ENCODE peak calls at places on chromosomes 11 and 22, in nine cellular contexts. F is kidney, I is iPS DF 6.9, P is suprapubic skin, H is HCT116, J is HAP-1, M is sigmoid colon, Y is uterus, Q is cardiac muscle cell. L is an unnamed sample. For H3K36me3, the result is how much of the 10 kb centered on the place peaks cover.

GRCh38 chr11:110525883-110526282 is 96.1 kb downstream of the FDX1 start:
- DNase-seq in F (no peak), I (no peak), P (no peak), H (no peak), J (no peak), M (no peak), Y (peak), Q (no peak), L (no peak)

GRCh38 chr11:72758304-72758689 is 6.1 kb upstream of the ARAP1 start:
- DNase-seq in F (peak), I (no peak), P (no peak), H (no peak), J (no peak), M (no peak), Y (no peak), Q (no peak), L (no peak)

GRCh38 chr11:126502159-126502558 is 146.7 kb downstream of the ST3GAL4 start:
- DNase-seq in F (no peak), I (no peak), P (no peak), H (no peak), J (no peak), M (peak), Y (no peak), Q (no peak), L (no peak)

GRCh38 chr11:33067294-33067693 is 27.9 kb downstream of the TCP11L1 start:
- DNase-seq in F (no peak), I (no peak), P (no peak), H (no peak), J (no peak), M (no peak), Y (no peak), Q (no peak), L (no peak)

GRCh38 chr11:41377709-41378394 is 81.6 kb downstream of the LRRC4C start:
- DNase-seq in F (no peak), I (no peak), P (no peak), H (no peak), J (no peak), M (no peak), Y (no peak), Q (no peak), L (no peak)

GRCh38 chr11:65435981-65436411 is 13.4 kb downstream of the NEAT1 start:
- DNase-seq in F (peak), I (no peak), P (peak), H (no peak), J (peak), M (peak), Y (peak), Q (no peak), L (no peak)

GRCh38 chr11:64996710-64997380 is at the start of gene BATF2:
- DNase-seq in F (peak), I (peak), P (no peak), H (peak), J (peak), M (peak), Y (peak), Q (peak), L (peak)

GRCh38 chr11:119103793-119104192 is 2.1 kb upstream of the DPAGT1 start:
- DNase-seq in F (no peak), I (no peak), P (no peak), H (no peak), J (no peak), M (no peak), Y (no peak), Q (no peak), L (no peak)

GRCh38 chr11:2123628-2123960 is 15.6 kb downstream of the IGF2 start:
- DNase-seq in F (no peak), I (no peak), P (no peak), H (no peak), J (no peak), M (no peak), Y (no peak), Q (no peak), L (no peak)

GRCh38 chr11:58927393-58928081 is 11.8 kb upstream of the GLYATL1 start:
- DNase-seq in F (no peak), I (peak), P (no peak), H (no peak), J (peak), M (no peak), Y (no peak), Q (peak), L (peak)

GRCh38 chr11:69889400-69890372 is 70.5 kb upstream of the FGF3 start:
- DNase-seq in F (peak), I (no peak), P (no peak), H (no peak), J (peak), M (no peak), Y (no peak), Q (no peak), L (peak)

GRCh38 chr11:1476946-1477736 is 9.4 kb downstream of the MOB2 start:
- DNase-seq in F (no peak), I (no peak), P (no peak), H (no peak), J (no peak), M (peak), Y (peak), Q (no peak), L (no peak)

GRCh38 chr11:88439356-88439755 is 101.8 kb upstream of the CTSC start:
- DNase-seq in F (no peak), I (no peak), P (no peak), H (no peak), J (no peak), M (no peak), Y (no peak), Q (no peak), L (no peak)

GRCh38 chr11:69694781-69695180 is 9.0 kb downstream of the FGF19 start:
- DNase-seq in F (no peak), I (no peak), P (no peak), H (no peak), J (no peak), M (peak), Y (no peak), Q (peak), L (no peak)

GRCh38 chr11:66069715-66070603 is at the start of gene PACS1:
- DNase-seq in F (peak), I (no peak), P (peak), H (no peak), J (peak), M (peak), Y (peak), Q (peak), L (peak)

GRCh38 chr22:47918936-47919505 is 1156.6 kb downstream of the TBC1D22A start:
- DNase-seq in F (no peak), I (no peak), P (no peak), H (no peak), J (no peak), M (no peak), Y (no peak), Q (no peak), L (no peak)

GRCh38 chr22:23397008-23397617 is 183.0 kb downstream of the IGLL1 start:
- DNase-seq in F (no peak), I (no peak), P (no peak), H (no peak), J (no peak), M (peak), Y (no peak), Q (no peak), L (peak)

GRCh38 chr11:125358254-125358840 is 137.7 kb downstream of the FEZ1 start:
- DNase-seq in F (no peak), I (no peak), P (no peak), H (no peak), J (no peak), M (no peak), Y (no peak), Q (no peak), L (no peak)

GRCh38 chr11:62176766-62177165 is 13.2 kb upstream of the SCGB1D1 start:
- DNase-seq in F (no peak), I (no peak), P (no peak), H (no peak), J (no peak), M (no peak), Y (no peak), Q (no peak), L (no peak)

GRCh38 chr11:106222626-106223025 is 145.2 kb downstream of the AASDHPPT start:
- DNase-seq in F (no peak), I (no peak), P (no peak), H (no peak), J (no peak), M (no peak), Y (no peak), Q (no peak), L (no peak)

GRCh38 chr11:72352859-72353551 is 81.3 kb downstream of the CLPB start:
- DNase-seq in F (no peak), I (no peak), P (no peak), H (no peak), J (no peak), M (no peak), Y (peak), Q (peak), L (peak)

GRCh38 chr22:38758276-38758945 is 2.6 kb upstream of the SUN2 start:
- DNase-seq in F (peak), I (no peak), P (no peak), H (no peak), J (no peak), M (no peak), Y (no peak), Q (no peak), L (no peak)

GRCh38 chr22:36411589-36412258 is 24.0 kb upstream of the MYH9 start:
- DNase-seq in F (no peak), I (no peak), P (no peak), H (no peak), J (no peak), M (no peak), Y (no peak), Q (no peak), L (no peak)

GRCh38 chr11:47352556-47352955 is at the start of gene MYBPC3:
- DNase-seq in F (no peak), I (no peak), P (no peak), H (no peak), J (no peak), M (no peak), Y (no peak), Q (peak), L (no peak)

GRCh38 chr22:41857160-41857859 is 24.4 kb downstream of the SREBF2 start:
- DNase-seq in F (no peak), I (peak), P (no peak), H (peak), J (peak), M (no peak), Y (peak), Q (peak), L (peak)

GRCh38 chr22:38403806-38404205 is 51.2 kb downstream of the KCNJ4 start:
- DNase-seq in F (peak), I (no peak), P (no peak), H (no peak), J (no peak), M (no peak), Y (no peak), Q (no peak), L (peak)

GRCh38 chr22:23121026-23121823 is 20.6 kb downstream of the RSPH14 start:
- DNase-seq in F (no peak), I (no peak), P (no peak), H (no peak), J (no peak), M (no peak), Y (no peak), Q (no peak), L (no peak)

GRCh38 chr11:35274909-35275807 is 136.2 kb downstream of the CD44 start:
- DNase-seq in F (no peak), I (no peak), P (peak), H (no peak), J (no peak), M (peak), Y (no peak), Q (no peak), L (peak)

GRCh38 chr22:39392341-39392948 is 7.1 kb upstream of the TAB1 start:
- DNase-seq in F (peak), I (no peak), P (no peak), H (no peak), J (no peak), M (no peak), Y (no peak), Q (no peak), L (no peak)

GRCh38 chr22:19105867-19106802 is 16.1 kb downstream of the DGCR2 start:
- DNase-seq in F (no peak), I (no peak), P (no peak), H (no peak), J (no peak), M (peak), Y (no peak), Q (no peak), L (peak)

GRCh38 chr11:26285593-26285992 is 46.3 kb upstream of the ANO3 start:
- DNase-seq in F (no peak), I (no peak), P (no peak), H (no peak), J (no peak), M (no peak), Y (no peak), Q (no peak), L (no peak)

GRCh38 chr11:7904910-7905309 is 26.2 kb downstream of the OR10A6 start:
- DNase-seq in F (no peak), I (no peak), P (no peak), H (no peak), J (no peak), M (no peak), Y (no peak), Q (no peak), L (no peak)

GRCh38 chr22:20809538-20810185 is 35.7 kb downstream of the SERPIND1 start:
- DNase-seq in F (no peak), I (no peak), P (no peak), H (no peak), J (no peak), M (no peak), Y (no peak), Q (no peak), L (no peak)
- H3K36me3 ChIP-seq in F (under half), I (under half), P (half or more), H (under half), J (under half), M (half or more), Y (under half), Q (under half), L (under half)

GRCh38 chr22:29512031-29512430 is 32.0 kb downstream of the NEFH start:
- DNase-seq in F (no peak), I (no peak), P (no peak), H (no peak), J (no peak), M (no peak), Y (no peak), Q (no peak), L (no peak)
- H3K36me3 ChIP-seq in F (under half), I (under half), P (half or more), H (half or more), J (half or more), M (half or more), Y (under half), Q (under half), L (under half)

GRCh38 chr22:50706481-50707125 is 31.4 kb upstream of the ACR start:
- DNase-seq in F (peak), I (no peak), P (no peak), H (no peak), J (no peak), M (peak), Y (no peak), Q (no peak), L (no peak)

GRCh38 chr22:50704510-50705218 is 32.0 kb downstream of the SHANK3 start:
- DNase-seq in F (peak), I (no peak), P (peak), H (no peak), J (no peak), M (peak), Y (no peak), Q (no peak), L (peak)

GRCh38 chr22:50705851-50706351 is 32.1 kb upstream of the ACR start:
- DNase-seq in F (peak), I (no peak), P (peak), H (no peak), J (no peak), M (peak), Y (no peak), Q (no peak), L (no peak)

GRCh38 chr22:50703726-50704509 is 31.3 kb downstream of the SHANK3 start:
- DNase-seq in F (peak), I (no peak), P (peak), H (no peak), J (no peak), M (peak), Y (no peak), Q (no peak), L (no peak)

GRCh38 chr22:50705219-50705691 is 32.6 kb downstream of the SHANK3 start:
- DNase-seq in F (peak), I (peak), P (peak), H (no peak), J (peak), M (peak), Y (peak), Q (peak), L (peak)
- H3K36me3 ChIP-seq in F (under half), I (under half), P (under half), H (under half), J (under half), M (under half), Y (under half), Q (under half), L (under half)

GRCh38 chr11:130892847-130893246 is 23.4 kb downstream of the SNX19 start:
- DNase-seq in F (no peak), I (no peak), P (no peak), H (no peak), J (peak), M (no peak), Y (no peak), Q (no peak), L (peak)

GRCh38 chr11:130888790-130889189 is 27.5 kb downstream of the SNX19 start:
- DNase-seq in F (no peak), I (no peak), P (no peak), H (no peak), J (no peak), M (no peak), Y (no peak), Q (no peak), L (no peak)

GRCh38 chr11:130894322-130895025 is 21.8 kb downstream of the SNX19 start:
- DNase-seq in F (no peak), I (peak), P (no peak), H (peak), J (peak), M (peak), Y (peak), Q (peak), L (peak)

GRCh38 chr11:130890039-130890745 is 26.1 kb downstream of the SNX19 start:
- DNase-seq in F (no peak), I (no peak), P (no peak), H (no peak), J (no peak), M (no peak), Y (no peak), Q (no peak), L (no peak)

DNA sequence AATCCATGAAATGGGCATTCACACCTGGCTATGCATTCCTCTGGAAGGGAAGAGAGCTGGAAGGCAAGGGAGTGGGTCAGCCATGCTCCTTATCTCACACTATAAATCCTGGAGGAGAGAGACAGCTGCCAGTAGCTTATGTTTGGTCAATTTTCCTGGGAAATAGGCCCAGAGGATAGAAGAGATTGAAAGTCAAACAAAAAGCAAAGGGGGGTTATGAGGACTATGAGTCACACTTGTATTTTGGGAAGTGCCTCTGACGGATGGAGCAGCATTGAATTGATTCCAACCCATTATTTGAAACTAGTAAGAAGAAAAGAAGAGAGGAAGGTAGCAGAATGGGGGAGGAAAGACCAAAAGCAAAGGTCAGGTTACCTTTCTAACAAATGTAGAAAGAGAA is 25.0 kb downstream of the SNX19 start:
- DNase-seq in F (no peak), I (no peak), P (no peak), H (no peak), J (no peak), M (no peak), Y (no peak), Q (no peak), L (no peak)
- H3K36me3 ChIP-seq in F (under half), I (under half), P (under half), H (under half), J (under half), M (half or more), Y (under half), Q (under half), L (under half)

GRCh38 chr11:114243461-114244372 is 52.5 kb upstream of the NNMT start:
- DNase-seq in F (no peak), I (no peak), P (peak), H (no peak), J (no peak), M (peak), Y (no peak), Q (no peak), L (no peak)

GRCh38 chr11:114236829-114237228 is 59.4 kb upstream of the NNMT start:
- DNase-seq in F (no peak), I (no peak), P (no peak), H (no peak), J (no peak), M (no peak), Y (no peak), Q (no peak), L (no peak)

GRCh38 chr11:114242032-114242431 is 54.2 kb upstream of the NNMT start:
- DNase-seq in F (no peak), I (no peak), P (no peak), H (no peak), J (no peak), M (peak), Y (no peak), Q (no peak), L (no peak)

GRCh38 chr11:114237321-114238280 is 58.6 kb upstream of the NNMT start:
- DNase-seq in F (no peak), I (no peak), P (no peak), H (no peak), J (no peak), M (no peak), Y (no peak), Q (no peak), L (no peak)

GRCh38 chr11:114239632-114240224 is 56.5 kb upstream of the NNMT start:
- DNase-seq in F (no peak), I (no peak), P (no peak), H (no peak), J (no peak), M (no peak), Y (no peak), Q (no peak), L (no peak)
- H3K36me3 ChIP-seq in F (under half), I (under half), P (half or more), H (under half), J (under half), M (half or more), Y (under half), Q (under half), L (under half)

GRCh38 chr22:31443516-31443915 is 44.1 kb downstream of the DRG1 start:
- DNase-seq in F (no peak), I (no peak), P (no peak), H (no peak), J (no peak), M (no peak), Y (no peak), Q (no peak), L (no peak)
- H3K36me3 ChIP-seq in F (under half), I (under half), P (half or more), H (under half), J (half or more), M (half or more), Y (under half), Q (under half), L (under half)

DNA sequence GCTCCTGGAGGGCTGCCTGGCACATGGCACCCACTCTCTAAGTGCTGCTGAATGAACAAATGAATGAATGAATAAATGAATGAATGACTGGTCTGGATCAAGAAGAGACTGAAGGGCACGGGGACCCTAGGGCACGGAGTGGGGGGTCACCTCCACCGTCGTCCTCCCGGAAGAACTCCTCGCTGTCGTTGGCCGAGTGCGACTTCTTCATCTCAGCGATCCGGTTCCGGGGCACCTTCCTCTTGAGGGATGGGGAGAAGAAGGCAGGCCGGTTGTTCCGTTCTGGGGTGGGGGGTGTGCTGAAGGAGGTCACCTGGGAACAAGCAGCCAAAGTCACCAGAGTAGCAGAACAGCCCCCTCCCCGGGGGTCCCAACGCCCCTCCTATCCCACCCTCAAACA is 36.0 kb downstream of the NUP50 start:
- DNase-seq in F (peak), I (no peak), P (no peak), H (no peak), J (no peak), M (no peak), Y (no peak), Q (no peak), L (no peak)
- H3K36me3 ChIP-seq in F (under half), I (under half), P (half or more), H (under half), J (under half), M (half or more), Y (under half), Q (under half), L (under half)

L was measured in H7.